ENCODE peak calls at places on chromosomes 11 and 22, in six cellular contexts. B, H, L, S, D and R are unnamed samples.

GRCh38 chr11:3085052-3085451 is 27.8 kb upstream of the CARS1 start:
- DNase-seq in B (no peak), H (no peak), L (no peak), S (no peak), D (no peak), R (no peak)

GRCh38 chr11:123434911-123435310 is 4.8 kb downstream of the GRAMD1B start:
- DNase-seq in B (no peak), H (no peak), L (no peak), S (no peak), D (no peak), R (no peak)

GRCh38 chr22:35684270-35684700 is 33.4 kb upstream of the APOL5 start:
- DNase-seq in B (no peak), H (no peak), L (no peak), S (no peak), D (no peak), R (no peak)

GRCh38 chr11:67271212-67271547 is 4.9 kb downstream of the GRK2 start:
- DNase-seq in B (no peak), H (no peak), L (no peak), S (no peak), D (no peak), R (no peak)

GRCh38 chr11:127531167-127531566 is 530.6 kb upstream of the KIRREL3 start:
- DNase-seq in B (no peak), H (no peak), L (no peak), S (no peak), D (no peak), R (no peak)

GRCh38 chr11:16806791-16807190 is 68.3 kb downstream of the C11orf58 start:
- DNase-seq in B (no peak), H (no peak), L (peak; percentile 29), S (peak; percentile 52), D (no peak), R (no peak)

GRCh38 chr22:33864723-33865130 is 55.5 kb downstream of the LARGE1 start:
- DNase-seq in B (no peak), H (no peak), L (no peak), S (peak; percentile 56), D (no peak), R (no peak)

GRCh38 chr11:10537587-10537986 is 3.4 kb downstream of the RNF141 start:
- DNase-seq in B (no peak), H (no peak), L (no peak), S (no peak), D (no peak), R (no peak)

GRCh38 chr11:18741783-18742182 is 15.8 kb upstream of the IGSF22 start:
- DNase-seq in B (no peak), H (no peak), L (no peak), S (no peak), D (no peak), R (no peak)

GRCh38 chr11:71179877-71180276 is 72.5 kb downstream of the SHANK2 start:
- DNase-seq in B (no peak), H (peak; percentile 78), L (no peak), S (no peak), D (no peak), R (no peak)

GRCh38 chr22:38258895-38259294 is 13.9 kb downstream of the TMEM184B start:
- DNase-seq in B (no peak), H (no peak), L (no peak), S (peak; percentile 79), D (no peak), R (no peak)

GRCh38 chr11:30485222-30485621 is 100.9 kb downstream of the MPPED2 start:
- DNase-seq in B (no peak), H (no peak), L (no peak), S (no peak), D (no peak), R (no peak)

GRCh38 chr22:29041408-29041807 is 20.2 kb downstream of the C22orf31 start:
- DNase-seq in B (no peak), H (no peak), L (no peak), S (no peak), D (no peak), R (no peak)

GRCh38 chr22:40175571-40176105 is 2.1 kb upstream of the TNRC6B start:
- DNase-seq in B (no peak), H (no peak), L (no peak), S (no peak), D (no peak), R (no peak)

GRCh38 chr11:101127699-101128570 is 1.7 kb downstream of the PGR start:
- DNase-seq in B (no peak), H (peak; percentile 40), L (no peak), S (peak; percentile 33), D (no peak), R (no peak)

GRCh38 chr11:101126551-101127347 is 2.9 kb downstream of the PGR start:
- DNase-seq in B (no peak), H (no peak), L (no peak), S (peak; percentile 64), D (peak; percentile 17), R (no peak)

GRCh38 chr11:101128571-101129202 is 926 bp downstream of the PGR start:
- DNase-seq in B (no peak), H (no peak), L (no peak), S (no peak), D (peak; percentile 14), R (no peak)

GRCh38 chr11:101127348-101127698 is 2.3 kb downstream of the PGR start:
- DNase-seq in B (no peak), H (peak; percentile 18), L (no peak), S (peak; percentile 36), D (no peak), R (no peak)

DNA sequence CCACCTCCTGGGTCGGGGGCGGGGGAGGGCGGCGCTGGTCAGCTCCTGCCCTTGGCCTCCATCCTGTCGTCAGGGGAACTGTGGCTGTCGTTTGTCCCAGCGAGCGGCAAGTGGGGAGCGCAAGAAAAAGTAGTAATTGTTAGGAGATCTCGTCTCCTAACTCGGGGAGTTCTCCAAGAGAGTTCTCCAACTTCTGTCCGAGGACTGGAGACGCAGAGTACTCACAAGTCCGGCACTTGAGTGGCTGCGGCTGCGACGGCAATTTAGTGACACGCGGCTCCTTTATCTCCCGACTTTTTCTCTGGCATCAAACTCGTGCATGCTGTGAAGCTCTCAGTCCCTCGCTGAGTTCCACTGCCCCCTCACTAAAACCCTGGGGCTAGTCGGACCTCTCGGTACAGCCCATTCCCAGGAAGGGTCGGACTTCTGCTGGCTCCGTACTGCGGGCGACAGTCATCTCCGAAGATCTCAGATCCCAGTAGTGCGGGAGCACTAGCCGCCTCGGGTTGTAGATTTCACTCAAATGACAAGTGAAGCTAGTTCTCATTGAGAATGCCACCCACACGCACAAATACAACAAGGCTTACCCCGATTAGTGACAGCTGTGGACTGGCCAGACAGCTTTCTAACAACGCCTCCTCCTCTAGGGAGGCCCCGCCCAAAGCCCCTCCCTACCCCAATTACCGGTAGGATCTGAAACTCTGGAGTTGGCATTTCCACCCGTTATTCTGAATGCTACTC is at the start of gene PGR:
- DNase-seq in B (no peak), H (peak; percentile 16), L (no peak), S (peak; percentile 61), D (peak; percentile 23), R (no peak)
- H3K4me3 ChIP-seq in B (no peak within 1 kb of the TSS), H (no peak within 1 kb of the TSS), L (no peak within 1 kb of the TSS), S (peak within 1 kb of the TSS; percentile 79), D (peak within 1 kb of the TSS; percentile 34), R (no peak within 1 kb of the TSS)

GRCh38 chr22:25420471-25420924 is 144.0 kb upstream of the GRK3 start:
- DNase-seq in B (no peak), H (no peak), L (no peak), S (no peak), D (no peak), R (no peak)
- H3K4me3 ChIP-seq in B (no peak overlapping the region), H (no peak overlapping the region), L (no peak overlapping the region), S (peak overlapping the region; percentile 62), D (no peak overlapping the region), R (no peak overlapping the region)

GRCh38 chr22:27802389-27803079 is 978 bp upstream of the MN1 start:
- DNase-seq in B (no peak), H (no peak), L (no peak), S (no peak), D (no peak), R (no peak)
- H3K4me3 ChIP-seq in B (peak overlapping the region; percentile 77), H (no peak overlapping the region), L (peak overlapping the region; percentile 81), S (peak overlapping the region; percentile 92), D (peak overlapping the region; percentile 50), R (peak overlapping the region; percentile 53)

GRCh38 chr11:86061483-86061882 is 7.4 kb downstream of the PICALM start:
- DNase-seq in B (no peak), H (no peak), L (no peak), S (no peak), D (no peak), R (no peak)
- H3K4me3 ChIP-seq in B (no peak overlapping the region), H (no peak overlapping the region), L (no peak overlapping the region), S (no peak overlapping the region), D (no peak overlapping the region), R (no peak overlapping the region)

GRCh38 chr11:12444601-12445000 is 67.2 kb downstream of the PARVA start:
- DNase-seq in B (no peak), H (no peak), L (no peak), S (no peak), D (no peak), R (no peak)
- H3K4me3 ChIP-seq in B (no peak overlapping the region), H (no peak overlapping the region), L (no peak overlapping the region), S (no peak overlapping the region), D (no peak overlapping the region), R (no peak overlapping the region)

GRCh38 chr11:27282806-27283205 is 80.2 kb downstream of the CCDC34 start:
- DNase-seq in B (no peak), H (no peak), L (no peak), S (no peak), D (no peak), R (no peak)
- H3K4me3 ChIP-seq in B (no peak overlapping the region), H (no peak overlapping the region), L (no peak overlapping the region), S (no peak overlapping the region), D (no peak overlapping the region), R (no peak overlapping the region)

GRCh38 chr11:33258631-33259184 is 1.5 kb downstream of the HIPK3 start:
- DNase-seq in B (no peak), H (no peak), L (no peak), S (no peak), D (no peak), R (no peak)
- H3K4me3 ChIP-seq in B (peak overlapping the region; percentile 85), H (peak overlapping the region; percentile 90), L (peak overlapping the region; percentile 90), S (peak overlapping the region; percentile 98), D (peak overlapping the region; percentile 99), R (peak overlapping the region; percentile 72)